ENCODE peak calls at places on chromosome 15, in ten cellular contexts. L, P, N, K, B, A, U, E, R and X are unnamed samples.

GRCh38 chr15:85828869-85829268 is 34.1 kb upstream of the KLHL25 start:
- DNase-seq in N (no peak), P (no peak), U (no peak), K (no peak), R (no peak), B (no peak), A (no peak), E (no peak), L (no peak), X (no peak)

GRCh38 chr15:79640206-79640605 is 208.1 kb downstream of the MINAR1 start:
- DNase-seq in L (peak), R (no peak), E (no peak), U (no peak), B (peak), A (peak), N (no peak), P (peak), K (peak), X (no peak)

GRCh38 chr15:100464895-100465294 is 63.9 kb downstream of the CERS3 start:
- DNase-seq in E (no peak), L (no peak), K (no peak), B (no peak), A (no peak), P (no peak), R (no peak), N (no peak), U (no peak), X (no peak)

GRCh38 chr15:99967841-99968371 is 234.7 kb upstream of the LYSMD4 start:
- DNase-seq in P (peak), U (no peak), L (peak), E (no peak), N (no peak), K (peak), R (no peak), A (no peak), B (no peak), X (no peak)

GRCh38 chr15:73897441-73898261 is 24.3 kb downstream of the TBC1D21 start:
- DNase-seq in K (peak), U (peak), A (peak), B (peak), E (peak), N (peak), P (peak), L (peak), R (peak), X (peak)

GRCh38 chr15:69034352-69034751 is 19.9 kb downstream of the NOX5 start:
- DNase-seq in A (no peak), E (no peak), K (no peak), N (no peak), B (peak), U (no peak), L (peak), R (no peak), P (no peak), X (no peak)

GRCh38 chr15:78301326-78301725 is 1.9 kb upstream of the SKIC8 start:
- DNase-seq in B (no peak), R (no peak), U (no peak), P (no peak), L (no peak), E (no peak), K (no peak), A (no peak), N (no peak), X (no peak)

GRCh38 chr15:74817370-74817737 is 4.7 kb downstream of the LMAN1L start:
- DNase-seq in R (no peak), L (peak), E (peak), A (peak), P (no peak), B (no peak), K (peak), N (no peak), U (peak), X (no peak)

GRCh38 chr15:57751177-57751800 is 44.8 kb downstream of the POLR2M start:
- DNase-seq in B (peak), R (no peak), N (no peak), L (peak), K (no peak), A (no peak), E (no peak), P (no peak), U (no peak), X (no peak)

GRCh38 chr15:34114215-34114614 is 12.3 kb downstream of the PGBD4 start:
- DNase-seq in L (no peak), K (no peak), U (no peak), A (no peak), R (no peak), P (no peak), B (no peak), E (no peak), N (no peak), X (no peak)

GRCh38 chr15:37100109-37100873 is at the start of gene MEIS2:
- DNase-seq in K (peak), E (peak), N (no peak), B (peak), R (peak), A (peak), U (peak), P (peak), L (peak), X (no peak)

GRCh38 chr15:33934896-33935295 is 33.4 kb upstream of the CHRM5 start:
- DNase-seq in A (no peak), B (no peak), N (no peak), U (no peak), K (no peak), L (peak), P (no peak), E (no peak), R (no peak), X (no peak)

GRCh38 chr15:55457401-55458022 is 49.2 kb downstream of the PIERCE2 start:
- DNase-seq in N (no peak), A (no peak), B (no peak), R (no peak), P (no peak), K (no peak), U (no peak), L (no peak), E (no peak), X (no peak)

GRCh38 chr15:35616436-35617271 is 70.7 kb upstream of the DPH6 start:
- DNase-seq in B (no peak), N (no peak), E (no peak), R (no peak), K (no peak), L (no peak), A (no peak), P (no peak), U (no peak), X (no peak)

GRCh38 chr15:45921978-45922377 is 287.1 kb downstream of the SQOR start:
- DNase-seq in A (no peak), E (no peak), L (no peak), U (peak), N (no peak), P (peak), B (no peak), R (no peak), K (no peak), X (no peak)

GRCh38 chr15:37261685-37262084 is 161.3 kb upstream of the MEIS2 start:
- DNase-seq in E (no peak), A (no peak), K (no peak), B (no peak), R (no peak), P (no peak), U (no peak), L (no peak), N (no peak), X (no peak)

GRCh38 chr15:61201322-61201721 is 27.8 kb downstream of the RORA start:
- DNase-seq in A (no peak), E (no peak), K (no peak), L (no peak), N (no peak), B (no peak), U (no peak), R (no peak), P (no peak), X (no peak)

GRCh38 chr15:94229591-94230365 is 1.6 kb upstream of the MCTP2 start:
- DNase-seq in P (no peak), R (no peak), K (no peak), A (no peak), N (no peak), E (no peak), B (no peak), L (no peak), U (no peak), X (peak)

GRCh38 chr15:58484794-58485600 is 53.2 kb downstream of the LIPC start:
- DNase-seq in E (no peak), A (no peak), R (no peak), N (no peak), K (no peak), U (no peak), P (no peak), L (no peak), B (no peak), X (no peak)

GRCh38 chr15:29570931-29571727 is 251.1 kb downstream of the TJP1 start:
- DNase-seq in B (no peak), K (no peak), L (peak), R (peak), E (peak), N (no peak), P (no peak), U (peak), A (no peak), X (no peak)

DNA sequence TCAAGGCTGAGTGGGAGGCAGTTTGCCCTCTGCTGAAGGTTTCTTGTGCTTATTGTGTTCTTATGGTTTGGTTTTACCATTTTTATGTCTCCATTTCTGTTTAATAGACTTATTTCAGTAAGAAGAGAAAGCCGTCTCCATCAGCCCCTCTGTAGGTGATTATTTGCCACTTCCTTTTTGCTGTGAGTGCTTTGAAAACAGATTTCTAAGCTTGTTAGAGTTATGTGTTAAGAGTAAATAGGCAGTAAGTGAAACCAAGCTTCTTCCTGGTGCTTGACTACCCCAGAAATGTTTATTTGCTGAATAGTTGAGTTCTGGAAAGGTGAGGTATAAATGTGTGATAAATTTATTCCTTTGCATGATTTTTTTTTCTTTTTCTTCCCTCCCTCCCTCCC is 146.9 kb downstream of the PGPEP1L start:
- DNase-seq in P (no peak), R (no peak), L (no peak), U (no peak), E (no peak), K (no peak), B (no peak), N (no peak), A (no peak), X (no peak)
- TF ChIP-seq CTCF in P (no peak), R (no peak), L (no peak), U (no peak), E (no peak), K (no peak), B (no peak), N (no peak), A (no peak), X (no peak)

GRCh38 chr15:65927545-65927944 is 58.3 kb downstream of the RAB11A start:
- DNase-seq in E (no peak), R (no peak), P (no peak), A (no peak), L (no peak), N (no peak), B (no peak), K (no peak), U (no peak), X (no peak)
- TF ChIP-seq CTCF in E (no peak), R (no peak), P (no peak), A (no peak), L (peak), N (no peak), B (peak), K (peak), U (no peak), X (no peak)

DNA sequence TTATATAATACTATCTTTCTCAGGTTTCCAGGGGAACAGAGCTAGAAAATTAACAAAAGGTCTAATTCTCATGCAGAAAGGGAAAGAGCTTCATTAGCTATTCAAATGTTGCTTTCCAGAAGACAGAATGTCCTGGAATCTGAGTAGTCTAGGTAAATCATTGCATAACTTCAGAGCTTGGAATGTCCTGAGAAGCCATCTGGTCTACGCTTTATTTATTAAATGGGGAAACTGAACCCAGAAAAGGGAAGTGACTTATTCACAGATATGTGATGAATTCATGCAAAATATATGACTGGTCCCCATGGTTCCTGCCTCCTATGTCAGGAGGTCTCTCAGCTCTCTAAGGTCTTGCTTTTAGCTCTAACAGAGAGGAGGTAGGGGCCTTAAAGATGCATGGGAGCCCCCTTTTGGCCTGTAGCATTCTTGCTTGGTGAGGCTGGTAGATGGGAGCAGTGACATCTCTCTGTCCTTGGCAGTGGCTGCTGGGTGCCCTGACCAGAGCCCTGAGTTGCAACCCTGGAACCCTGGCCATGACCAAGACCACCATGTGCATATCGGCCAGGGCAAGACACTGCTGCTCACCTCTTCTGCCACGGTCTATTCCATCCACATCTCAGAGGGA is 99.2 kb downstream of the CEMIP start:
- DNase-seq in R (no peak), B (no peak), N (no peak), U (no peak), K (no peak), L (no peak), P (no peak), A (no peak), E (no peak), X (no peak)
- TF ChIP-seq CTCF in R (no peak), B (no peak), N (no peak), U (no peak), K (no peak), L (no peak), P (no peak), A (no peak), E (no peak), X (no peak)

DNA sequence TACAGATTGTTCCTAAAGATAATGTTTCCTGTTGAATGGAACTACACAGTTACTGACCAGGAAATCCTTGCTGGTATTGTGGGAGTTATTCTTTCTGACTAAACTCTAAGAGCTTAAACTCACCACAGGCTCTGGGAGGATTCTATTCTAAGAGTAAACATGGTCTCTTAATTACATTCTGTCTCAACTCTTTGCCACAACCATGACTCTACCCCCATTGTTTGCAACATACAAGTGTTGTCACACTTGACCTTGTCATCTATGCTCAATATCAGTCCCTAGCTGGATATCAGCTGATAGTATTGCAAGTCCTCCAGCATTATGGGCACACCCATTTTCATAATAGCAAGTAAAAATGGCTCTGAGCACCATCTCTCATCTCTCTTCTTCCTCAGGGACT is 29.6 kb upstream of the SECISBP2L start:
- DNase-seq in L (no peak), B (no peak), R (no peak), A (no peak), U (no peak), E (no peak), K (no peak), P (no peak), N (no peak), X (no peak)
- TF ChIP-seq CTCF in L (no peak), B (no peak), R (no peak), A (no peak), U (no peak), E (no peak), K (no peak), P (no peak), N (no peak), X (no peak)

GRCh38 chr15:64013179-64014043 is 32.9 kb downstream of the DAPK2 start:
- DNase-seq in N (no peak), E (peak), K (no peak), B (no peak), L (peak), P (peak), A (no peak), R (no peak), U (no peak), X (no peak)

GRCh38 chr15:64009241-64009640 is 37.0 kb downstream of the DAPK2 start:
- DNase-seq in R (no peak), A (no peak), N (no peak), P (no peak), B (no peak), K (no peak), E (no peak), U (no peak), L (peak), X (no peak)

GRCh38 chr15:64008177-64008576 is 38.1 kb downstream of the DAPK2 start:
- DNase-seq in N (no peak), A (no peak), U (no peak), P (no peak), K (no peak), B (no peak), R (no peak), E (no peak), L (no peak), X (no peak)

GRCh38 chr15:64009798-64010241 is 36.5 kb downstream of the DAPK2 start:
- DNase-seq in U (no peak), E (no peak), P (no peak), A (no peak), B (peak), N (peak), R (no peak), L (peak), K (no peak), X (no peak)

GRCh38 chr15:64010719-64011118 is 35.6 kb downstream of the DAPK2 start:
- DNase-seq in U (peak), N (peak), P (peak), E (peak), L (peak), K (peak), R (no peak), A (peak), B (peak), X (peak)
- TF ChIP-seq CTCF in U (no peak), N (peak), P (no peak), E (no peak), L (no peak), K (no peak), R (no peak), A (peak), B (no peak), X (no peak)

GRCh38 chr15:48025118-48025517 is 95.7 kb upstream of the SLC24A5 start:
- DNase-seq in R (no peak), A (no peak), K (no peak), N (no peak), E (no peak), U (no peak), B (no peak), L (no peak), P (no peak), X (no peak)
- TF ChIP-seq CTCF in R (no peak), A (no peak), K (no peak), N (no peak), E (no peak), U (no peak), B (peak), L (no peak), P (no peak), X (no peak)

GRCh38 chr15:41581110-41581509 is 22.1 kb downstream of the TYRO3 start:
- DNase-seq in U (peak), N (no peak), P (no peak), E (no peak), L (no peak), B (no peak), A (no peak), R (no peak), K (no peak), X (no peak)

GRCh38 chr15:41583795-41584194 is 24.8 kb downstream of the TYRO3 start:
- DNase-seq in A (no peak), R (no peak), L (no peak), K (no peak), P (no peak), U (no peak), N (no peak), E (no peak), B (no peak), X (no peak)

GRCh38 chr15:41584636-41585139 is 25.7 kb downstream of the TYRO3 start:
- DNase-seq in L (no peak), U (no peak), N (no peak), B (peak), A (no peak), P (no peak), R (no peak), K (no peak), E (no peak), X (no peak)

DNA sequence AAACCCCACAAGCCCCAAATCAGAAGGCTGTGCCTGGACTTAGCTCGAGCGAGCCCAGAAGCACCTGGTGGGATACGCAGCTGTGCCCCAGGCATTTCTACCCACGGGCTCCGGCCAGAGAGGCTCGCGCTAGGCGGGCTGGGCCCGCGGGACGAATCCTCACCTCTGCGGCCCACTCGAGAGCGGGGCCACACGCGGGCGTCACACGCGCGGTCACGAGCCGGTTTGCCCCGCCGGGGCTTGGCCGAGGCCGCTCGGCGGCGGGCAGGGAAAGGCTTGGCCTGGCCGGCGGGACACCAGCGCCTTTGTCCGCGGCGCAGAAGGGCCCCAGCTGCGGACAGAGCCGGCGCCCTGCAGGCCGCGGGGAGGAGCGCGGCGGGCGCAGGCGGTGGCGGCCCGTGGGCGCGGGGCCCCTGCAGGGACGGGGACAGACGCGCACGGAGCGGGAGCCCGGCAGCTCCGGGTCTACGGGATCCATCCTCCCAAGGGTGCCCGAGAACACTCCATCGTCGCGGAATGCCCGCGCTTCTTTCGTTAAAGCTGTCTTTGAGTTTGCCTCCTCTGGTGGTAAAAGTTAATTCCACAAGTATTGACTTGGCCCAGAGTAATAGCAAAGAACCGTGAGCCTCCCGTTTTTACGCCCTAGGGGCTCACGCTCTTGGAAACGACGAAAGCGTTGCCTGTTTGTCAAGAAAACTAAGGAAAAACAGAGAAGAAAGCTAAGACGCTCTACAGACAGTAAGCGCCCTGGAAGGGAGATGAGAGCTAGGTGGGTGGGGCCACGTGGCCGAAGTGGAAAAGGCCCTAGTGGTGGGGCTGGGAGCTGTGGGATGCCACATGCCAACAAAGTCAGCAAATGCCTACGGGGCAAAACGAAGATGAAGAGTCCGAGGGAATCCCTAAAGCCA is 26.4 kb downstream of the TYRO3 start:
- DNase-seq in L (peak), U (peak), A (peak), R (peak), E (peak), P (peak), K (peak), B (peak), N (no peak), X (no peak)
- TF ChIP-seq CTCF in L (peak), U (peak), A (peak), R (peak), E (peak), P (no peak), K (peak), B (peak), N (no peak), X (peak)

GRCh38 chr15:90038639-90039095 is 37.5 kb downstream of the ZNF710 start:
- DNase-seq in U (no peak), L (no peak), K (no peak), B (no peak), R (no peak), N (no peak), A (no peak), P (no peak), E (no peak), X (peak)
- TF ChIP-seq CTCF in U (no peak), L (no peak), K (no peak), B (no peak), R (no peak), N (no peak), A (no peak), P (no peak), E (no peak), X (no peak)